ENCODE peak calls at places on chromosomes 4 and X, in four cellular contexts. V is SK-N-SH, C is neural progenitor cell, T is colonic mucosa. W is an unnamed sample.
A peak's percentile ranks its signal among the peaks of the same experiment; 100 is the strongest.

GRCh38 chrX:153819398-153820083 is 10.8 kb downstream of the PDZD4 start:
- DNase-seq in V (peak; percentile 55), C (no peak), T (no peak), W (no peak)

GRCh38 chr4:8345946-8346814 is 76.6 kb downstream of the HTRA3 start:
- DNase-seq in V (no peak), C (no peak), T (no peak), W (no peak)

GRCh38 chr4:7964890-7965662 is 25.4 kb upstream of the AFAP1 start:
- DNase-seq in V (no peak), C (no peak), T (no peak), W (peak; percentile 92)

GRCh38 chr4:71268156-71268555 is 70.7 kb upstream of the SLC4A4 start:
- DNase-seq in V (no peak), C (no peak), T (no peak), W (peak; percentile 15)

GRCh38 chrX:18668468-18668867 is 3.4 kb downstream of the RS1 start:
- DNase-seq in V (no peak), C (no peak), T (no peak), W (no peak)

GRCh38 chr4:144954224-144954623 is 143.8 kb downstream of the ANAPC10 start:
- DNase-seq in V (no peak), C (peak; percentile 41), T (no peak), W (no peak)

GRCh38 chr4:182808673-182809416 is 108.3 kb downstream of the DCTD start:
- DNase-seq in V (no peak), C (no peak), T (no peak), W (no peak)

GRCh38 chrX:120468479-120468824 is 644 bp downstream of the LAMP2 start:
- DNase-seq in V (no peak), C (no peak), T (no peak), W (no peak)

GRCh38 chrX:78747471-78747870 is at the start of gene LPAR4:
- DNase-seq in V (no peak), C (peak; percentile 88), T (no peak), W (peak; percentile 44)

GRCh38 chrX:110226931-110227330 is 91.0 kb downstream of the AMMECR1 start:
- DNase-seq in V (no peak), C (no peak), T (no peak), W (no peak)

GRCh38 chrX:150581093-150581775 is 12.8 kb downstream of the MTM1 start:
- DNase-seq in V (no peak), C (no peak), T (no peak), W (peak; percentile 60)

GRCh38 chrX:134821901-134822300 is 163.6 kb upstream of the PLAC1 start:
- DNase-seq in V (no peak), C (no peak), T (no peak), W (no peak)

GRCh38 chr4:102157984-102158383 is 187.3 kb downstream of the SLC39A8 start:
- DNase-seq in V (no peak), C (peak; percentile 50), T (no peak), W (no peak)

GRCh38 chrX:133495464-133496391 is 80.4 kb upstream of the GPC4 start:
- DNase-seq in V (no peak), C (no peak), T (peak; percentile 50), W (peak; percentile 64)

GRCh38 chr4:3683744-3684421 is 82.3 kb upstream of the ADRA2C start:
- DNase-seq in V (no peak), C (no peak), T (no peak), W (no peak)

GRCh38 chrX:110086916-110087484 is 84.1 kb downstream of the TMEM164 start:
- DNase-seq in V (no peak), C (peak; percentile 7), T (no peak), W (peak; percentile 90)

DNA sequence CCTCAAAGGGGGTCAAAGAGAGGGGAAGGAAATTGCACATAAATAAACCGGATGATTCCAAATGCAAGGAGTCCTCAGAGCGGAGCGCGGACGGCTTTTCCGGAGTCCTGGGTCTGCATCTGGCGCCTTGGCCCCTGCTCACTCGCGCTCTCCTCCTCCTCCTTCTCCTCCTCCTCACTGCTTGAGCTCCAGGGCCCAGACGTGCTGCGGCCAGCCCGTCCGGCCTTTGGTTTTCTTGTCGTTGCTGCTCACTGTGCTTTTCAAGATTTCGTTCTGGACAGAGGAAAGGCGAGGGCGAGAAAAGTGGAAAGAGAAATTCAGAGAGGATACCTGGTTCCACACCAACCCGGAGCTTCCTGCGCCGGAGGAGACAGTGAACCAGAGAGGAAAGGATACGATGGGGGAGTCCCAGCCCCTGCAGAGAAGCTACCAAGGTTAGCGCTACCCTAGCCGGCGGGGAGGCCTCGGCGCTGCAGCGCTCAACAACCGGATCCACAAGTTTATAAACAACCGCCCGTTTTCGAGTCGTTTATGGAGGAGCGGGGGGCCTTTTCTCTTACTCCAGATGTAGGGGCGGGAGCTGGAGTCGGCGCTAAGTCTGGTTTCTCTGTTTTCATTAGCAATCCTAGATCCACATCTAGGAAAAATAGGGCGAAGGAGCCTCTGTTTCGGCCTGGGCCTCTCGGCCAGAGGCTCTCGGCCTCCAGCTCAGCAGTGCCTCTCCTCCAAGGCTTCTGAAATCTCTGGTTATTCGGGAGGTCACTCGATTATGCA is 2.7 kb downstream of the HAND2 start:
- DNase-seq in V (no peak), C (peak; percentile 72), T (no peak), W (peak; percentile 73)
- H3K27ac ChIP-seq in V (peak overlapping the region; percentile 99), C (no peak overlapping the region), T (no peak overlapping the region), W (peak overlapping the region; percentile 98)

GRCh38 chr4:87977521-87978278 is 2.2 kb downstream of the SPP1 start:
- DNase-seq in V (no peak), C (no peak), T (no peak), W (no peak)
- H3K4me3 ChIP-seq in V (no peak overlapping the region), C (no peak overlapping the region), T (no peak overlapping the region), W (no peak overlapping the region)

GRCh38 chr4:10123227-10124101 is 6.9 kb upstream of the WDR1 start:
- DNase-seq in V (peak; percentile 34), C (peak; percentile 67), T (peak; percentile 58), W (no peak)
- H3K27ac ChIP-seq in V (no peak overlapping the region), C (no peak overlapping the region), T (no peak overlapping the region), W (no peak overlapping the region)

GRCh38 chr4:56981795-56982201 is 3.1 kb downstream of the POLR2B start:
- DNase-seq in V (no peak), C (no peak), T (no peak), W (peak; percentile 71)
- H3K4me3 ChIP-seq in V (peak overlapping the region; percentile 99), C (no peak overlapping the region), T (no peak overlapping the region), W (no peak overlapping the region)

GRCh38 chr4:86338989-86339388 is 20.9 kb downstream of the MAPK10 start:
- DNase-seq in V (no peak), C (no peak), T (no peak), W (no peak)
- H3K27ac ChIP-seq in V (peak overlapping the region; percentile 78), C (no peak overlapping the region), T (no peak overlapping the region), W (no peak overlapping the region)

DNA sequence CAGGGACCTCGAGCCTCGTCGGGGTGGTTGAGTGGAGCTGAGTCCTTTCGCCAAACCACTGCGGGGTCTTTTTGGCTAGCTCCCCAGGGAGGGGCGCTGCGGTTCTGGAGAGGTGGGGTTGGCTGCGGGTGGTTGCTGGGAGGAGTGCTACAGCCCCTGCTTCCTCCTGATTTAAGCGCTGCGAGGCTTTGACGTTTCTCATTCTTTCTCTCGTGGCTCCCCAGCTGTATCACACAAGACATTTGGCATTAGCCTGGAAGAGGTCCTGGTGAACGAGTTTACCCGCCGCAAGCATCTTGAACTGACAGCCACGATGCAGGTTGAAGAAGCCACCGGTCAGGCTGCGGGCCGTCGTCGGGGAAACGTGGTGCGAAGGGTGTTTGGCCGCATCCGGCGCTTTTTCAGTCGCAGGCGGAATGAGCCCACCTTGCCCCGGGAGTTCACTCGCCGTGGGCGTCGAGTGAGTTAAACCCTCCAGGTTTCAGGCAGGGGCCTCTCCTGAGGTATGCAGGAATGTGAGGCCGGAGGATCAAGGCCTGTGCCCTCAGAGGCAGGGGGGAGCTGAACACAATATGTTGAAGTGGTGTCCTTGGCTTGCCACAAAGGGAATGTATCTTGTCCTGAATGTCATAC is 25.5 kb downstream of the ARHGAP36 start:
- DNase-seq in V (no peak), C (peak; percentile 45), T (no peak), W (no peak)
- H3K4me3 ChIP-seq in V (no peak overlapping the region), C (peak overlapping the region; percentile 26), T (no peak overlapping the region), W (no peak overlapping the region)

W was measured in cardiac muscle cell.